ENCODE peak calls at places on chromosomes 3 and 15, in eight cellular contexts. M, P, L, S, X, H, K and F are unnamed samples.

GRCh38 chr15:68411735-68412134 is 20.2 kb downstream of the ITGA11 start:
- DNase-seq in M (no peak), P (no peak), L (no peak), S (no peak), X (no peak), H (no peak), K (no peak), F (no peak)

GRCh38 chr3:119309591-119309990 is 15.4 kb downstream of the ARHGAP31 start:
- DNase-seq in M (no peak), P (no peak), L (no peak), S (no peak), X (no peak), H (no peak), K (no peak), F (no peak)

GRCh38 chr15:84934942-84935729 is 46.5 kb upstream of the PDE8A start:
- DNase-seq in M (no peak), P (no peak), L (no peak), S (no peak), X (no peak), H (no peak), K (no peak), F (no peak)

GRCh38 chr15:65789105-65789504 is 3.0 kb downstream of the DENND4A start:
- DNase-seq in M (no peak), P (no peak), L (no peak), S (no peak), X (no peak), H (no peak), K (no peak), F (no peak)

GRCh38 chr3:159844383-159844730 is 144.3 kb upstream of the IL12A start:
- DNase-seq in M (no peak), P (no peak), L (no peak), S (no peak), X (no peak), H (no peak), K (no peak), F (no peak)

GRCh38 chr15:25859838-25860645 is 3.1 kb downstream of the ATP10A start:
- DNase-seq in M (peak), P (no peak), L (peak), S (no peak), X (no peak), H (no peak), K (peak), F (no peak)

GRCh38 chr15:99507732-99508571 is 57.8 kb upstream of the MEF2A start:
- DNase-seq in M (peak), P (no peak), L (peak), S (peak), X (no peak), H (no peak), K (no peak), F (peak)

GRCh38 chr3:138010273-138010590 is 267 bp downstream of the CLDN18 start:
- DNase-seq in M (no peak), P (no peak), L (no peak), S (no peak), X (no peak), H (no peak), K (no peak), F (no peak)

GRCh38 chr15:92906563-92907081 is 6.5 kb downstream of the CHD2 start:
- DNase-seq in M (no peak), P (no peak), L (peak), S (no peak), X (no peak), H (no peak), K (no peak), F (no peak)

GRCh38 chr3:128800241-128801187 is 74.5 kb downstream of the RAB7A start:
- DNase-seq in M (no peak), P (no peak), L (peak), S (peak), X (no peak), H (no peak), K (no peak), F (no peak)

GRCh38 chr15:96336045-96336642 is 5.6 kb downstream of the NR2F2 start:
- DNase-seq in M (no peak), P (peak), L (peak), S (no peak), X (no peak), H (no peak), K (peak), F (no peak)
- H3K4me3 ChIP-seq in M (peak), P (peak), L (peak), S (peak), X (peak), H (no peak), K (peak), F (peak)

GRCh38 chr3:147397911-147398809 is 8.2 kb downstream of the ZIC4 start:
- DNase-seq in M (no peak), P (no peak), L (no peak), S (no peak), X (no peak), H (no peak), K (no peak), F (no peak)

GRCh38 chr3:147400999-147401398 is 5.3 kb downstream of the ZIC4 start:
- DNase-seq in M (no peak), P (no peak), L (no peak), S (no peak), X (no peak), H (no peak), K (no peak), F (no peak)

GRCh38 chr3:147397155-147397888 is 9.0 kb downstream of the ZIC4 start:
- DNase-seq in M (no peak), P (no peak), L (no peak), S (no peak), X (no peak), H (no peak), K (no peak), F (no peak)

GRCh38 chr3:147398841-147399534 is 7.4 kb downstream of the ZIC4 start:
- DNase-seq in M (no peak), P (no peak), L (no peak), S (no peak), X (no peak), H (no peak), K (no peak), F (no peak)

DNA sequence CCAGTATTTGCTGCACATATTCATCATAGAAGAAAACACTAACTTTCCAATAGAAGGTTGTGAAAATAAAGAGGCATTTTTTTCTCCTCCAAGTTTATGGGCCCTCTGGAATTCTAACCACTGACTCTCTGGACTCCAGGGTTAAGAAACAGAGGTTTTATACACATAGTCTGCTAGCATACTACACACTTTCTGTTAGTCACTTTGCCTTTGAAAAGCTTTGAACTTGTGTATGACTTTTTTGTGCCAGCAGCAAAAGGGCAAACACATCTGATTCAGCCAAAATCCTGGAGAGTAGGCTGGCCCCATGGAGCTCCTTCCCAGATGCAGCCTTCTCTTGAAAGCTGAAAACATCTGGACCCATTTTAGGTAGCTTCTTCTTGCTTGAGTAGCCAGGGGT is 6.2 kb downstream of the ZIC4 start:
- DNase-seq in M (no peak), P (no peak), L (no peak), S (no peak), X (no peak), H (no peak), K (no peak), F (no peak)
- H3K4me3 ChIP-seq in M (no peak), P (no peak), L (no peak), S (no peak), X (no peak), H (no peak), K (no peak), F (no peak)

DNA sequence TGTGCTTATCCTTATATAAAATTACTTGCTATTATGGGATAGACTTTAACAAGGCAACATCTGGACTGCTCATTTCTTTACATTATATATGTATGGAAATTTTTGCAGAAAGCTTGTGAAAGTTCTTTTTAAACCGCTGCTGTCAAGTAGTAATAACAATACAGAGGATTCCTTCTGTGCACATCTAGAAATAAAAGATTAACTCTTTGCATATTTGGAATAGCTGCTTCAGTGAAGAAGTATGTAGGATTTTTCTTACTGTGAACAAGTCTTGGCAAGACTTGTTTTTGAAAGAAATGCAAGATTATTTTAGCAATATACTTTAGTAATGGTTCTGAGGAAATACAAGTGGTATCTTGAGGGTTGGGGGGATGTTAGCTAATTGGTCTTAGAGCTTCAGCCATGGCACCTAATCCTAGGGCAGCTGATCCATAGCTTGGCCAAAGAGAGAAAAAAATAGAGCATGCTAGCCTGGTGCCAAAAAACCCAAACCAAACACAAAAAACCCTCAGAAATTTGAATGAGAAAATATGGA is 4.3 kb downstream of the PRKCI start:
- DNase-seq in M (no peak), P (no peak), L (no peak), S (no peak), X (peak), H (no peak), K (peak), F (peak)
- H3K4me3 ChIP-seq in M (no peak), P (no peak), L (no peak), S (no peak), X (no peak), H (no peak), K (no peak), F (no peak)

DNA sequence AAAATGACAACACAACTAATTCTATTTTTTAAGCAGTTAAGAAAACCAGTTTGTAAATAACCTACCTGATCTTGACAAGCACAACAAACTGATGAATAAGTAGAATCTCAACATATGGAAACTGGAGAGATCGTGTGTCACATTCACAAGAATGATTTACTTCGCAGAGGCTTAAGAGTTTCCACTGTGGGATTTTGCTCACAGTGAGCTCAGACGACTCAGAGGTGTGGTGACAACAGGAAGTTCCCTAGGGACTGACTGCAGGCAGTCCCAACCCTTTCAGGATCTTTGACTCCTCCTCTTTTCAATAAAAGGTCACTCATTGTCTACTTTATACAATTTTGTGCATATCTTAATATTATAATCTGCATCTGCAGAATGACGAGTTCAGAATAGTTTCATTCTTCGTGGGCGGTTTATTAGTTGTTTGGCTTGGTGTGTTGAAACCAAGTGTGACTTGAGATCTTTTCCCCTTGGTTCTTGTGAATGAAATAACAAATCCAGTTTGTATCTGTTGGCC is at the start of gene LIPH:
- DNase-seq in M (no peak), P (peak), L (no peak), S (no peak), X (no peak), H (peak), K (peak), F (peak)
- H3K4me3 ChIP-seq in M (no peak), P (peak), L (no peak), S (no peak), X (no peak), H (peak), K (peak), F (peak)

GRCh38 chr15:51491941-51492340 is 130.6 kb downstream of the DMXL2 start:
- DNase-seq in M (no peak), P (no peak), L (no peak), S (no peak), X (no peak), H (no peak), K (no peak), F (no peak)

GRCh38 chr15:51494411-51495314 is 127.9 kb downstream of the DMXL2 start:
- DNase-seq in M (no peak), P (peak), L (no peak), S (no peak), X (peak), H (no peak), K (peak), F (peak)

GRCh38 chr15:51493892-51494291 is 128.7 kb downstream of the DMXL2 start:
- DNase-seq in M (no peak), P (no peak), L (no peak), S (no peak), X (no peak), H (no peak), K (peak), F (peak)

GRCh38 chr15:51497806-51498205 is 124.8 kb downstream of the DMXL2 start:
- DNase-seq in M (no peak), P (peak), L (no peak), S (no peak), X (no peak), H (no peak), K (no peak), F (no peak)

GRCh38 chr15:51492528-51492927 is 130.0 kb downstream of the DMXL2 start:
- DNase-seq in M (no peak), P (no peak), L (no peak), S (no peak), X (no peak), H (no peak), K (no peak), F (no peak)
- H3K4me3 ChIP-seq in M (no peak), P (no peak), L (no peak), S (no peak), X (no peak), H (no peak), K (no peak), F (no peak)

GRCh38 chr3:156551261-156551660 is 3.7 kb downstream of the SSR3 start:
- DNase-seq in M (no peak), P (no peak), L (no peak), S (no peak), X (no peak), H (no peak), K (peak), F (no peak)
- H3K4me3 ChIP-seq in M (no peak), P (peak), L (no peak), S (no peak), X (no peak), H (no peak), K (peak), F (no peak)

DNA sequence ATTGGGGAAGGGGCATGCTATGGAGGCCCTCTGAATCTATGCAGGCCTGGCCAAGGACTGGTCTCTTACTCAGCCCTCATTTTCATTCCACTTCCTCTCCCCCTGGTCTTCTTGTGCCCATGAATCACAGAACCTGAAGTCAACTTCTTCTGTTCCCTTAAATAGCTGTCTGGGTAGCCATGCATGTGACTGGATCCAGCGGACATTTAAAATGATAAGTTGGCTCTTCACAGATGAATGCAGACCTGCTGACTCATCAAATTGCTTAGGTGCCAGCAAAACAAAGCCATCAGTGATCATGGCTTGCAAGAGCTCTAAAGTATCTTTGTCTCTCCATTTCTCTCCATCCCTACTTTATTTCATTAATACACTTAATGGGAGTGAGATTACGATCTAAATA is 90.1 kb upstream of the CADPS start:
- DNase-seq in M (no peak), P (no peak), L (no peak), S (no peak), X (no peak), H (no peak), K (no peak), F (no peak)
- H3K4me3 ChIP-seq in M (no peak), P (no peak), L (no peak), S (no peak), X (no peak), H (no peak), K (no peak), F (no peak)

GRCh38 chr3:65615329-65615728 is 423.4 kb downstream of the MAGI1 start:
- DNase-seq in M (no peak), P (no peak), L (no peak), S (no peak), X (no peak), H (no peak), K (no peak), F (no peak)
- H3K4me3 ChIP-seq in M (no peak), P (no peak), L (no peak), S (no peak), X (no peak), H (no peak), K (no peak), F (no peak)

GRCh38 chr3:101303089-101303731 is 17.2 kb downstream of the IMPG2 start:
- DNase-seq in M (no peak), P (no peak), L (no peak), S (no peak), X (no peak), H (no peak), K (peak), F (peak)
- H3K4me3 ChIP-seq in M (no peak), P (no peak), L (no peak), S (no peak), X (no peak), H (no peak), K (no peak), F (no peak)

GRCh38 chr3:32821686-32822296 is 4.0 kb downstream of the TRIM71 start:
- DNase-seq in M (no peak), P (no peak), L (no peak), S (no peak), X (no peak), H (no peak), K (no peak), F (no peak)
- H3K4me3 ChIP-seq in M (no peak), P (no peak), L (no peak), S (no peak), X (no peak), H (no peak), K (peak), F (no peak)